ENCODE peak calls at places on chromosome 2, in ten cellular contexts. N, M, U, G, O, W, E, R, A and S are unnamed samples.
A peak's percentile ranks its signal among the peaks of the same experiment; 100 is the strongest.

GRCh38 chr2:190819835-190820234 is 60.8 kb upstream of the GLS start:
- DNase-seq in G (no peak), N (no peak), M (no peak), A (no peak), U (no peak), W (no peak), R (no peak), E (peak; percentile 48), O (no peak), S (no peak)

GRCh38 chr2:218202266-218202665 is 14.7 kb upstream of the ARPC2 start:
- DNase-seq in M (no peak), U (no peak), R (no peak), N (no peak), E (no peak), A (no peak), G (no peak), W (no peak), O (no peak), S (no peak)

GRCh38 chr2:196166876-196167275 is 4.5 kb downstream of the STK17B start:
- DNase-seq in E (no peak), U (no peak), R (no peak), A (no peak), N (no peak), W (no peak), M (no peak), G (no peak), O (no peak), S (peak; percentile 14)

GRCh38 chr2:232420463-232421188 is 14.0 kb downstream of the ALPG start:
- DNase-seq in U (no peak), A (peak; percentile 88), R (no peak), G (no peak), W (no peak), E (no peak), M (no peak), O (no peak), N (no peak), S (peak; percentile 87)

GRCh38 chr2:106147159-106147558 is 46.9 kb downstream of the UXS1 start:
- DNase-seq in U (no peak), R (no peak), G (no peak), M (no peak), N (no peak), E (peak; percentile 3), A (no peak), W (no peak), O (no peak), S (no peak)

GRCh38 chr2:241924909-241925250 is 55.4 kb downstream of the RTP5 start:
- DNase-seq in M (no peak), E (no peak), A (no peak), W (no peak), N (no peak), R (no peak), G (no peak), O (no peak), U (no peak), S (no peak)

GRCh38 chr2:37500031-37500430 is 155.6 kb downstream of the QPCT start:
- DNase-seq in U (no peak), W (no peak), G (no peak), A (no peak), N (no peak), E (no peak), R (no peak), M (no peak), O (no peak), S (no peak)

GRCh38 chr2:203492965-203493364 is 42.1 kb downstream of the RAPH1 start:
- DNase-seq in R (no peak), E (no peak), U (no peak), O (no peak), G (no peak), M (no peak), W (no peak), N (no peak), A (no peak), S (no peak)

GRCh38 chr2:120736955-120737801 is 1.5 kb downstream of the GLI2 start:
- DNase-seq in M (no peak), A (peak; percentile 50), G (peak; percentile 84), R (no peak), O (peak; percentile 73), E (peak; percentile 79), U (no peak), N (peak; percentile 72), W (peak; percentile 26), S (peak; percentile 77)